ENCODE peak calls at places on chromosomes 16 and 17, in seven cellular contexts. M is H1, J is tibial nerve, F is lower leg skin, O is uterus, U is transverse colon, B is sigmoid colon. T is an unnamed sample.

GRCh38 chr17:58153046-58153445 is 4.9 kb downstream of the OR4D1 start:
- DNase-seq in O (no peak), J (no peak), B (no peak), M (no peak), U (peak), F (no peak), T (no peak)

GRCh38 chr17:61225178-61225577 is 174.5 kb upstream of the TBX2 start:
- DNase-seq in F (no peak), U (no peak), J (no peak), B (no peak), O (no peak), M (no peak), T (no peak)

GRCh38 chr17:68399638-68400403 is 57.5 kb downstream of the WIPI1 start:
- DNase-seq in F (no peak), O (no peak), B (peak), U (peak), J (no peak), M (peak), T (no peak)

GRCh38 chr17:43216762-43217613 is 5.3 kb downstream of the TMEM106A start:
- DNase-seq in B (peak), J (no peak), M (no peak), F (no peak), O (no peak), U (no peak), T (no peak)

GRCh38 chr17:57442914-57443571 is 186.7 kb downstream of the MSI2 start:
- DNase-seq in O (no peak), J (no peak), M (no peak), U (peak), F (peak), B (no peak), T (peak)

GRCh38 chr17:64200080-64201042 is 62.7 kb downstream of the TEX2 start:
- DNase-seq in B (no peak), M (no peak), J (no peak), O (no peak), U (no peak), F (no peak), T (no peak)

GRCh38 chr16:75229172-75230031 is 10.6 kb downstream of the CTRB1 start:
- DNase-seq in U (no peak), O (no peak), B (no peak), M (no peak), J (no peak), F (no peak), T (no peak)

GRCh38 chr17:58337600-58338453 is 9.2 kb upstream of the TSPOAP1 start:
- DNase-seq in B (peak), M (peak), F (peak), U (peak), J (peak), O (peak), T (peak)

GRCh38 chr17:34299918-34300600 is 14.5 kb downstream of the CCL11 start:
- DNase-seq in O (no peak), J (no peak), B (no peak), M (no peak), U (no peak), F (no peak), T (no peak)

DNA sequence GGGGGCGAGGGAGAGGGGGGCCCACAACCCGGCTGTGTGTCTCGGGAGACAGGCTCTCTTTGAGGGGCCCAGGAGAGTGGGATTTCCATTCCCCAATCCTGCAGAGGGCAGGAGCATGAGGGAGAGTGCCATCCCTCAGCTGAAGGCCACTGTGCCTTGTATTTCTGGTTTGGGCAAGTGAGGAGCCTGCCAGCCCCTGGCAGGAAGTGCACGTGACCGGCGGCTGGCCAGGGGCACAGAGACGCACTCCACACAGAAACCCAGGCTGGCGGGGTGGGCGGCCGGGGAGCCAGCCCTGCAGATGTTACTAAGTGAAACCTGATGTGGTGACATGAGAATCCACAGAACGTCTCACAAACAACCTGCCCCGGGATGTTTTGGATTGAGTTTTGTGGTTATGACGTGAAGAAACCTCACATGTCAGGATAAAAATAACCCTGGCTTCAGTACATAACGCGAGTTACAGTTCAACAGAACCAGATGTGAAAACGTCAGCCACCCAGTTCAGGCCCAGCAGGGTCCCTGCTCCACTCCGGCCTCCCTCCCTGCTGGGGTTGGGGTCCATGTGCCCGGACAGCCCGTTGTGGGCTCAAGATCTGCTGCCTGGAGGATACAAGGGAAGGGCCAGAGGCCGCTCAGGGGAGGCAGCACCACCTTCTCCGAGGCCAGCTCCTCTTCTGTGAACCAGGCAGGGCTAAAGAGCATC is 51.7 kb upstream of the MTSS2 start:
- DNase-seq in O (peak), U (peak), J (peak), M (no peak), F (peak), B (peak), T (peak)
- TF ChIP-seq POLR2A in O (no peak), U (peak), J (peak), M (no peak), F (no peak), B (peak), T (no peak)

GRCh38 chr17:80414803-80415625 is at the start of gene ENDOV:
- DNase-seq in J (peak), B (peak), O (peak), M (peak), F (peak), U (peak), T (peak)
- TF ChIP-seq POLR2A in J (peak), B (peak), O (peak), M (peak), F (no peak), U (peak), T (peak)

DNA sequence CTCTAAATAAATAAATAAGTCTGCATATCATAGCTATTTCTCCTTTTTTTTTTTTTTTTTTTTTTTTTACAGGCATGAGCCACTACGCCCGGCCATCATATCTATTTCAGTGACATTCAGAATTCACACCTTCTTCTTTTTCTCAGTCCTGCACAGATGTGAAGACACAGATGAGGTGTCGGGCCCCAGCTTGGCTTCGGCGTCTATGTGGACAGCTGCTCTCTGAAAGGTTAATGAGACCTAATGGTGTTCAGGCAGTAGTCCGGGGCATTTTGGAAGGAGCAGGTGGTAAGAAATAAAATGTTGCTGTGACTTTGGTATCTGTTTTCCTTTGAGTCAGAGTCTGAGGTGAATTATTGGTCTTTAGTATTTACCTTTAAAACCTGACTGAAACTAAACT is 23.6 kb downstream of the TANGO6 start:
- DNase-seq in O (no peak), F (no peak), J (no peak), M (no peak), U (no peak), B (no peak), T (no peak)
- TF ChIP-seq POLR2A in O (no peak), F (no peak), J (no peak), M (no peak), U (no peak), B (no peak), T (no peak)

DNA sequence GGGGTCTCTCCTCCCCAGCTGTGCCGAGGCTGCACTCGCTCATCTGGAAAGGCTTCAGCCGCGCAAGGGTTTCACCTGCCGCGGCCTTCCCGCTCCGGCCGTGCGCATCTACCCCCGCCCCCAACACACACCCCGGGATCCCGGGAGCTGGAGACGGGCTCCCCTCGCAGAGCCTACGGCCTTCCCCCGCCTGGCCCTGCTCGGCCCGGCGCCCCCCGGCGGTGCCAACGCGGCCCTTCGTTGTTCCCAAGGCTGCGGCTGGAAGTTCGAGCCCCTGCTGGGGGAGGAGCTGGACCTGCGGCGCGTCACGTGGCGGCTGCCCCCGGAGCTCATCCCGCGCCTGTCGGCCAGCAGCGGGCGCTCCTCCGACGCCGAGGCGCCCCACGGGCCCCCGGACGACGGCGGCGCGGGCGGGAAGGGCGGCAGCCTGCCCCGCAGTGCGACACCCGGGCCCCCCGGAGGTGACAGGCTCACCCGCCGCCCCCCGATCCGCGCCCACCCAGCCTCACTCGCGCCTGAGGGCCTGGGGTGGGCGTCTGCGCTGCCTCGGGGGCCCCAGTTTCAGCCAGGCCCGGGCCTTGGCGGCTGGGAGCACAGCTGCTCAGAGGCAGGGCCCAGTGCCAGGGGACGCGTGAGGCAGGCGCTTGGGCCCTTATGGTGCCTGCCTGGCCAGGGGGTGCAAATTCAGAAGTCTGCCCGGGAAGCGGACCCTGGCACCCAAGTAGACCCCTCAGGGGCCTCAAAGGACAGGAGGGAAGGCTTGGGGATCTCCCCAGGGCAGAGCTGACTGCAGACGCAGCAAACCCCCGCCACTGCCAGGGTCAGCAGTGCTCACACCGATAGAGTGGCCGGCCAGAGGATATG is 11.2 kb downstream of the GALK1 start:
- DNase-seq in F (no peak), J (no peak), U (peak), B (peak), M (peak), O (peak), T (no peak)
- TF ChIP-seq POLR2A in F (no peak), J (no peak), U (no peak), B (no peak), M (peak), O (peak), T (no peak)

GRCh38 chr17:31261596-31261995 is 35.4 kb downstream of the OMG start:
- DNase-seq in B (no peak), F (no peak), J (no peak), U (no peak), O (no peak), M (no peak), T (no peak)
- TF ChIP-seq POLR2A in B (no peak), F (no peak), J (no peak), U (no peak), O (no peak), M (no peak), T (no peak)

GRCh38 chr16:17939723-17940122 is 396.8 kb downstream of the NPIPA8 start:
- DNase-seq in J (no peak), O (no peak), M (no peak), U (no peak), B (no peak), F (no peak), T (no peak)
- TF ChIP-seq POLR2A in J (no peak), O (no peak), M (no peak), U (no peak), B (no peak), F (no peak), T (no peak)

GRCh38 chr17:19415806-19416775 is 5.1 kb downstream of the RNF112 start:
- DNase-seq in U (no peak), J (no peak), M (no peak), O (no peak), B (no peak), F (no peak), T (no peak)

GRCh38 chr17:19414396-19415280 is 3.6 kb downstream of the RNF112 start:
- DNase-seq in O (no peak), F (no peak), J (no peak), B (no peak), M (no peak), U (no peak), T (no peak)

GRCh38 chr17:19418312-19418992 is 7.4 kb downstream of the RNF112 start:
- DNase-seq in O (no peak), J (no peak), U (no peak), B (no peak), M (no peak), F (no peak), T (no peak)

GRCh38 chr17:19415311-19415710 is 4.3 kb downstream of the RNF112 start:
- DNase-seq in J (no peak), M (no peak), O (no peak), F (no peak), U (no peak), B (no peak), T (no peak)

GRCh38 chr17:19417611-19418010 is 6.6 kb downstream of the RNF112 start:
- DNase-seq in O (no peak), U (no peak), B (no peak), M (no peak), F (no peak), J (no peak), T (no peak)
- TF ChIP-seq POLR2A in O (no peak), U (no peak), B (no peak), M (no peak), F (no peak), J (no peak), T (no peak)

GRCh38 chr16:87369796-87370719 is 13.5 kb downstream of the FBXO31 start:
- DNase-seq in J (no peak), O (no peak), B (no peak), F (no peak), M (no peak), U (no peak), T (no peak)
- TF ChIP-seq POLR2A in J (no peak), O (no peak), B (no peak), F (no peak), M (no peak), U (no peak), T (no peak)

T was measured in prostate gland.